ENCODE peak calls at places on chromosomes 4 and X, in five cellular contexts. One of them, this sample, is unnamed.

GRCh38 chrX:150693782-150694574 is 782 bp downstream of the MTMR1 start:
- DNase-seq in HFFc6: peak; percentile 84
- DNase-seq in astrocyte: peak; percentile 68
- DNase-seq in epithelial cell of esophagus: peak; percentile 95
- DNase-seq in fibroblast of pulmonary artery: peak; percentile 52
- DNase-seq in this sample: peak; percentile 65

GRCh38 chrX:18855919-18856644 is 127.8 kb downstream of the PHKA2 start:
- DNase-seq in HFFc6: no peak
- DNase-seq in astrocyte: peak; percentile 75
- DNase-seq in epithelial cell of esophagus: peak; percentile 4
- DNase-seq in fibroblast of pulmonary artery: peak; percentile 22
- DNase-seq in this sample: no peak

GRCh38 chr4:113979973-113980615 is 647 bp upstream of the ARSJ start:
- DNase-seq in HFFc6: no peak
- DNase-seq in astrocyte: peak; percentile 56
- DNase-seq in epithelial cell of esophagus: no peak
- DNase-seq in fibroblast of pulmonary artery: peak; percentile 49
- DNase-seq in this sample: no peak

GRCh38 chrX:46628406-46629371 is 55.1 kb downstream of the CHST7 start:
- DNase-seq in HFFc6: peak; percentile 47
- DNase-seq in astrocyte: peak; percentile 23
- DNase-seq in epithelial cell of esophagus: no peak
- DNase-seq in fibroblast of pulmonary artery: peak; percentile 63
- DNase-seq in this sample: peak; percentile 16

GRCh38 chr4:70402762-70403161 is 5.0 kb downstream of the OPRPN start:
- DNase-seq in HFFc6: no peak
- DNase-seq in astrocyte: no peak
- DNase-seq in epithelial cell of esophagus: no peak
- DNase-seq in fibroblast of pulmonary artery: no peak
- DNase-seq in this sample: no peak

GRCh38 chr4:37625499-37625898 is 60.7 kb downstream of the RELL1 start:
- DNase-seq in HFFc6: no peak
- DNase-seq in astrocyte: no peak
- DNase-seq in epithelial cell of esophagus: no peak
- DNase-seq in fibroblast of pulmonary artery: no peak
- DNase-seq in this sample: no peak

GRCh38 chrX:37926700-37927099 is 79.3 kb upstream of the DYNLT3 start:
- DNase-seq in HFFc6: peak; percentile 32
- DNase-seq in astrocyte: peak; percentile 25
- DNase-seq in epithelial cell of esophagus: peak; percentile 41
- DNase-seq in fibroblast of pulmonary artery: peak; percentile 70
- DNase-seq in this sample: no peak

GRCh38 chr4:146915132-146915531 is 30.5 kb downstream of the TTC29 start:
- DNase-seq in HFFc6: no peak
- DNase-seq in astrocyte: no peak
- DNase-seq in epithelial cell of esophagus: no peak
- DNase-seq in fibroblast of pulmonary artery: no peak
- DNase-seq in this sample: no peak

GRCh38 chr4:22356996-22357596 is 158.8 kb downstream of the ADGRA3 start:
- DNase-seq in HFFc6: peak; percentile 39
- DNase-seq in astrocyte: peak; percentile 13
- DNase-seq in epithelial cell of esophagus: peak; percentile 47
- DNase-seq in fibroblast of pulmonary artery: peak; percentile 66
- DNase-seq in this sample: no peak

GRCh38 chr4:137180349-137180748 is 351.9 kb downstream of the PCDH18 start:
- DNase-seq in HFFc6: no peak
- DNase-seq in astrocyte: no peak
- DNase-seq in epithelial cell of esophagus: peak; percentile 1
- DNase-seq in fibroblast of pulmonary artery: no peak
- DNase-seq in this sample: no peak

GRCh38 chr4:169137555-169137920 is 127.5 kb upstream of the CBR4 start:
- DNase-seq in HFFc6: no peak
- DNase-seq in astrocyte: no peak
- DNase-seq in epithelial cell of esophagus: no peak
- DNase-seq in fibroblast of pulmonary artery: no peak
- DNase-seq in this sample: no peak

GRCh38 chrX:125505207-125505606 is 185.5 kb downstream of the TEX13C start:
- DNase-seq in HFFc6: no peak
- DNase-seq in astrocyte: no peak
- DNase-seq in epithelial cell of esophagus: peak; percentile 77
- DNase-seq in fibroblast of pulmonary artery: no peak
- DNase-seq in this sample: no peak

GRCh38 chrX:95907081-95907480 is 777.6 kb upstream of the DIAPH2 start:
- DNase-seq in HFFc6: no peak
- DNase-seq in astrocyte: no peak
- DNase-seq in epithelial cell of esophagus: no peak
- DNase-seq in fibroblast of pulmonary artery: no peak
- DNase-seq in this sample: no peak

GRCh38 chrX:96314974-96315373 is 369.7 kb upstream of the DIAPH2 start:
- DNase-seq in HFFc6: peak; percentile 38
- DNase-seq in astrocyte: peak; percentile 4
- DNase-seq in epithelial cell of esophagus: peak; percentile 66
- DNase-seq in fibroblast of pulmonary artery: peak; percentile 28
- DNase-seq in this sample: no peak

GRCh38 chrX:111387470-111387869 is 24.5 kb downstream of the DCX start:
- DNase-seq in HFFc6: no peak
- DNase-seq in astrocyte: no peak
- DNase-seq in epithelial cell of esophagus: no peak
- DNase-seq in fibroblast of pulmonary artery: no peak
- DNase-seq in this sample: no peak

GRCh38 chrX:41723305-41723704 is 676 bp upstream of the GPR82 start:
- DNase-seq in HFFc6: no peak
- DNase-seq in astrocyte: no peak
- DNase-seq in epithelial cell of esophagus: no peak
- DNase-seq in fibroblast of pulmonary artery: peak; percentile 59
- DNase-seq in this sample: no peak

GRCh38 chr4:114945616-114946015 is 167.8 kb downstream of the NDST4 start:
- DNase-seq in HFFc6: no peak
- DNase-seq in astrocyte: no peak
- DNase-seq in epithelial cell of esophagus: no peak
- DNase-seq in fibroblast of pulmonary artery: no peak
- DNase-seq in this sample: no peak

GRCh38 chrX:318739-319578 is at the start of gene GTPBP6:
- DNase-seq in HFFc6: peak; percentile 100
- DNase-seq in astrocyte: peak; percentile 98
- DNase-seq in epithelial cell of esophagus: peak; percentile 100
- DNase-seq in fibroblast of pulmonary artery: peak; percentile 100
- DNase-seq in this sample: peak; percentile 97

GRCh38 chrX:100484971-100485370 is 74.9 kb upstream of the PCDH19 start:
- DNase-seq in HFFc6: no peak
- DNase-seq in astrocyte: no peak
- DNase-seq in epithelial cell of esophagus: no peak
- DNase-seq in fibroblast of pulmonary artery: no peak
- DNase-seq in this sample: no peak

GRCh38 chr4:40307627-40308497 is 27.3 kb upstream of the CHRNA9 start:
- DNase-seq in HFFc6: no peak
- DNase-seq in astrocyte: no peak
- DNase-seq in epithelial cell of esophagus: no peak
- DNase-seq in fibroblast of pulmonary artery: no peak
- DNase-seq in this sample: peak; percentile 53

GRCh38 chr4:169615467-169616106 is 3.2 kb upstream of the NEK1 start:
- DNase-seq in HFFc6: no peak
- DNase-seq in astrocyte: peak; percentile 54
- DNase-seq in epithelial cell of esophagus: peak; percentile 54
- DNase-seq in fibroblast of pulmonary artery: no peak
- DNase-seq in this sample: no peak

GRCh38 chr4:1126506-1126905 is 13.1 kb upstream of the RNF212 start:
- DNase-seq in HFFc6: no peak
- DNase-seq in astrocyte: peak; percentile 13
- DNase-seq in epithelial cell of esophagus: no peak
- DNase-seq in fibroblast of pulmonary artery: peak; percentile 12
- DNase-seq in this sample: no peak

GRCh38 chr4:8167815-8168214 is 9.2 kb upstream of the ABLIM2 start:
- DNase-seq in HFFc6: no peak
- DNase-seq in astrocyte: no peak
- DNase-seq in epithelial cell of esophagus: peak; percentile 23
- DNase-seq in fibroblast of pulmonary artery: no peak
- DNase-seq in this sample: no peak

GRCh38 chr4:182724414-182724813 is 192.8 kb downstream of the DCTD start:
- DNase-seq in HFFc6: peak; percentile 58
- DNase-seq in astrocyte: no peak
- DNase-seq in epithelial cell of esophagus: peak; percentile 27
- DNase-seq in fibroblast of pulmonary artery: no peak
- DNase-seq in this sample: no peak

GRCh38 chr4:52873861-52874343 is 11.8 kb downstream of the RASL11B start:
- DNase-seq in HFFc6: no peak
- DNase-seq in astrocyte: peak; percentile 55
- DNase-seq in epithelial cell of esophagus: no peak
- DNase-seq in fibroblast of pulmonary artery: peak; percentile 41
- DNase-seq in this sample: no peak

GRCh38 chr4:165709973-165710526 is 163.0 kb upstream of the TLL1 start:
- DNase-seq in HFFc6: no peak
- DNase-seq in astrocyte: no peak
- DNase-seq in epithelial cell of esophagus: peak; percentile 61
- DNase-seq in fibroblast of pulmonary artery: no peak
- DNase-seq in this sample: no peak

DNA sequence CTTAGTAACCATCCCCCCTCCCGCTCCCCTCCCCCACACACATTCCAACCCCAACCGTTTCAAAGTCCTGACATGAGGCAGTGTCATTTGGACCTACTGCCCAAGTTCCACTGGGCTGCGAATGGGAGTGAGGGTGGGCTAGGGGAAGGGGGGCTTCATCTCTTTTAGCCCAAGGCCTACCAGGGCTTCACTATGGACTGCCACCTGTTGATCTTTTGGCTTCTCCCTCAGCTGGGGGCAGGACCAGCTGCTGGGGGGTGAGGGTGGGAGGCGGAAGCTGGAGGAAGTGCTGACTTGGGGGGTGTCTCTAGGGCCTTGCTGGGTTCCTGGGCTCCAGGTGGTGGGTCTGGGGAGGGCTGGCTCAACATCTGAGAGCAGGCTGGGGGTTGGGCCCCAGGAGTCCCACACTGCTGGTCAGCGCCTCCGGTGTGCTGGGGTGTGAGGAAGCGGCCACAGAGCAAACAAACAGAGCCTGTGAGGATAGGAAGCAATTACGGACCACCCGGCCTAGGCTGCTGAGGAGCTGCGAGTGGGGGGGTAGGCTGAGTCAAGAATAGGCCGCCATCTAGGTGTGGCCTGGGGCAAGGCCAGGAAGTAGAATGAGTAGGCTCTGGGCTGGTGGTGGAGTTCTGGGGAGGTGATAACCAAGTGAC is 85.6 kb downstream of the EFNB1 start:
- DNase-seq in HFFc6: no peak
- DNase-seq in astrocyte: no peak
- DNase-seq in epithelial cell of esophagus: no peak
- DNase-seq in fibroblast of pulmonary artery: no peak
- DNase-seq in this sample: no peak
- TF ChIP-seq CTCF in HFFc6: no peak
- TF ChIP-seq CTCF in astrocyte: no peak
- TF ChIP-seq CTCF in epithelial cell of esophagus: no peak
- TF ChIP-seq CTCF in fibroblast of pulmonary artery: no peak
- TF ChIP-seq CTCF in this sample: no peak

GRCh38 chrX:1535241-1536041 is 1.5 kb downstream of the P2RY8 start:
- DNase-seq in HFFc6: no peak
- DNase-seq in astrocyte: no peak
- DNase-seq in epithelial cell of esophagus: no peak
- DNase-seq in fibroblast of pulmonary artery: no peak
- DNase-seq in this sample: peak; percentile 51

GRCh38 chrX:1536712-1537030 is 314 bp downstream of the P2RY8 start:
- DNase-seq in HFFc6: no peak
- DNase-seq in astrocyte: no peak
- DNase-seq in epithelial cell of esophagus: no peak
- DNase-seq in fibroblast of pulmonary artery: no peak
- DNase-seq in this sample: no peak

GRCh38 chrX:1533083-1533482 is 3.9 kb downstream of the P2RY8 start:
- DNase-seq in HFFc6: no peak
- DNase-seq in astrocyte: no peak
- DNase-seq in epithelial cell of esophagus: no peak
- DNase-seq in fibroblast of pulmonary artery: no peak
- DNase-seq in this sample: no peak

GRCh38 chrX:1534321-1535168 is 2.4 kb downstream of the P2RY8 start:
- DNase-seq in HFFc6: no peak
- DNase-seq in astrocyte: no peak
- DNase-seq in epithelial cell of esophagus: no peak
- DNase-seq in fibroblast of pulmonary artery: no peak
- DNase-seq in this sample: peak; percentile 47

DNA sequence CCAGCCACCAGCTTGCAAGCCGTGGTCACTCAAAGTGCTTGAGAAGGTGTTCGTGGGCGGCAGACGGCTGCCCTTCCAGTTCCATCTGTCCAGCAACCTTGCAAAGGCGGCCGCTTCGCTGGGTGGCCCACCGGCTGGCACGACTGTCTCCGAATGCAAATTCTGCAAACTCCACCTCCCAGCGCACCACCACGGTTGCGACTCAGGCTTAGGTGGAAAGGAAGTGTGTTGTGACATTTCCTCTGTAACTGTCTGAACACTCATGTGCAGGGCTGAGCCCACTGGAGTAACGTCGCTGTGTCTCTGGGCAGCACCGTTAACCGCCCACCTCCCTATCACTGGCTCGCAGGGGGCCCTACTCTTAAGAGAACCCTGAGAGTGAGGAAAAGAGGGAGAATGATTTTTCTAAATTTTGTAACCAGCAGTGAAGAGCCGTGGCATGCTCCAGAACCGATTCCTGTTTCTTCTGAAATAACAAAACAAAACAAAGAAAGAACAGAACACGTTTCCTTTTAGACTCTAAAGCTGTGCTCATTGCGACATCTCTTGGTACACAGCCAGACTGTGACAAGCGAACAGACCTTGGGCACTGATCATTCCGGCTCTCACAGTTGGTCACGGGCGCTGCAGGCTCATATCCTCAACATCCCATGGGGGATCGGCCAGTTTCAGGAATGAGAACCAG is at the start of gene P2RY8:
- DNase-seq in HFFc6: no peak
- DNase-seq in astrocyte: no peak
- DNase-seq in epithelial cell of esophagus: peak; percentile 27
- DNase-seq in fibroblast of pulmonary artery: peak; percentile 57
- DNase-seq in this sample: peak; percentile 72
- TF ChIP-seq CTCF in HFFc6: no peak
- TF ChIP-seq CTCF in astrocyte: no peak
- TF ChIP-seq CTCF in epithelial cell of esophagus: no peak
- TF ChIP-seq CTCF in fibroblast of pulmonary artery: no peak
- TF ChIP-seq CTCF in this sample: no peak

GRCh38 chr4:60759518-60760245 is 440.4 kb upstream of the ADGRL3 start:
- DNase-seq in HFFc6: no peak
- DNase-seq in astrocyte: no peak
- DNase-seq in epithelial cell of esophagus: no peak
- DNase-seq in fibroblast of pulmonary artery: no peak
- DNase-seq in this sample: no peak
- TF ChIP-seq CTCF in HFFc6: peak; percentile 76
- TF ChIP-seq CTCF in astrocyte: no peak
- TF ChIP-seq CTCF in epithelial cell of esophagus: peak; percentile 18
- TF ChIP-seq CTCF in fibroblast of pulmonary artery: peak; percentile 34
- TF ChIP-seq CTCF in this sample: no peak

DNA sequence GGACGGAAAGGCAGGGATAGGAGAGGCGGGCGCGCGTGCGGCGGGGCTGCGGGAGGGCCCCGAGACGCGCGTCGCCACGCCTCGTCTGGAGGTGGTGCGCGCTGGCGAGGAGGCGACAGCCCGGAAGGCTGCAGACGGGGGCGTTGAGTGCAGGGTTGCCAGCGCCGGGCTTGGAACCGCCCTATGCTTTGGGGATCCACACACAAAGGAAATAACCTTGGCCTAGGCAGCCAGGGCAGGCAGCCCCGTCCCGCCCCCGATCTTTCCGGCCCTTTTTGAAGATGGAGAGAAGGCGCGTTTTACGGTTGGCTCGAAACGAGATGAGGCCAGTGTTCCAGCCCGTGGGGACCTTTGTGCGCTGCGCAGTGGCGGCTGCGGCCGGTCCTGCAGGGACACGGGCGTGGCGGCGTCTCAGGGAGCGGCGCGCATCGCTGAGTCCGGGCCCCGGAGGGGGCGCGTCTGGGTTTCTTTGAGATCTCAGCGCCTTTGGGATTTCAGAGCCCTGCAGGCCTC is 50.8 kb upstream of the TRIM2 start:
- DNase-seq in HFFc6: no peak
- DNase-seq in astrocyte: peak; percentile 16
- DNase-seq in epithelial cell of esophagus: peak; percentile 28
- DNase-seq in fibroblast of pulmonary artery: no peak
- DNase-seq in this sample: peak; percentile 63
- TF ChIP-seq CTCF in HFFc6: peak; percentile 15
- TF ChIP-seq CTCF in astrocyte: no peak
- TF ChIP-seq CTCF in epithelial cell of esophagus: no peak
- TF ChIP-seq CTCF in fibroblast of pulmonary artery: no peak
- TF ChIP-seq CTCF in this sample: no peak

This sample was measured in activated B cell treated with CpG ODN at 0.5 μM for 24 hours.